ENCODE peak calls at places on chromosome 22, in four cellular contexts. W is fibroblast of mammary gland, L is breast epithelium, T is fibroblast of lung. Z is an unnamed sample.

GRCh38 chr22:36807627-36808026 is 9.2 kb downstream of the PVALB start:
- DNase-seq in W (no peak), T (no peak), L (no peak), Z (no peak)

GRCh38 chr22:23220485-23221350 is 40.4 kb downstream of the BCR start:
- DNase-seq in L (no peak), W (peak; percentile 73), T (peak; percentile 50), Z (no peak)

GRCh38 chr22:19797086-19797485 is 36.5 kb downstream of the TBX1 start:
- DNase-seq in T (no peak), W (no peak), L (no peak), Z (no peak)

GRCh38 chr22:20079745-20080444 is at the start of gene DGCR8:
- DNase-seq in T (peak; percentile 94), W (peak; percentile 92), L (peak; percentile 90), Z (peak; percentile 91)

GRCh38 chr22:22710719-22711531 is 66.5 kb downstream of the GGTLC2 start:
- DNase-seq in W (peak; percentile 67), T (no peak), L (peak; percentile 27), Z (peak; percentile 76)

GRCh38 chr22:36921309-36922096 is 8.1 kb downstream of the CSF2RB start:
- DNase-seq in W (no peak), T (no peak), L (no peak), Z (no peak)

GRCh38 chr22:36246718-36247117 is 6.2 kb upstream of the APOL1 start:
- DNase-seq in W (no peak), T (no peak), L (no peak), Z (no peak)

GRCh38 chr22:26364066-26365015 is 64.7 kb upstream of the ASPHD2 start:
- DNase-seq in L (peak; percentile 24), T (peak; percentile 78), W (peak; percentile 77), Z (peak; percentile 70)

GRCh38 chr22:27170491-27170890 is 513.1 kb downstream of the MIAT start:
- DNase-seq in W (peak; percentile 94), T (peak; percentile 11), L (no peak), Z (no peak)

GRCh38 chr22:36734171-36735058 is 30.9 kb upstream of the CACNG2 start:
- DNase-seq in W (peak; percentile 54), L (no peak), T (peak; percentile 21), Z (no peak)

GRCh38 chr22:40533712-40534378 is 102.7 kb downstream of the MRTFA start:
- DNase-seq in T (peak; percentile 72), W (peak; percentile 85), L (no peak), Z (no peak)

GRCh38 chr22:21947040-21948014 is 5.3 kb downstream of the PPM1F start:
- DNase-seq in T (peak; percentile 61), L (no peak), W (peak; percentile 63), Z (peak; percentile 48)

GRCh38 chr22:22943521-22944267 is 56.1 kb downstream of the IGLL5 start:
- DNase-seq in L (no peak), T (no peak), W (no peak), Z (peak; percentile 3)

GRCh38 chr22:39518996-39519680 is 1.2 kb upstream of the ATF4 start:
- DNase-seq in L (no peak), W (peak; percentile 57), T (peak; percentile 46), Z (no peak)

GRCh38 chr22:19848298-19849224 is 6.1 kb downstream of the GNB1L start:
- DNase-seq in T (no peak), L (peak; percentile 66), W (peak; percentile 34), Z (no peak)

GRCh38 chr22:27377901-27378300 is 423.7 kb downstream of the MN1 start:
- DNase-seq in L (no peak), W (no peak), T (no peak), Z (no peak)

GRCh38 chr22:25759825-25760231 is 17.8 kb downstream of the MYO18B start:
- DNase-seq in L (no peak), T (peak; percentile 95), W (peak; percentile 98), Z (no peak)

GRCh38 chr22:23837496-23837859 is 1.3 kb downstream of the DERL3 start:
- DNase-seq in L (no peak), T (no peak), W (no peak), Z (no peak)

DNA sequence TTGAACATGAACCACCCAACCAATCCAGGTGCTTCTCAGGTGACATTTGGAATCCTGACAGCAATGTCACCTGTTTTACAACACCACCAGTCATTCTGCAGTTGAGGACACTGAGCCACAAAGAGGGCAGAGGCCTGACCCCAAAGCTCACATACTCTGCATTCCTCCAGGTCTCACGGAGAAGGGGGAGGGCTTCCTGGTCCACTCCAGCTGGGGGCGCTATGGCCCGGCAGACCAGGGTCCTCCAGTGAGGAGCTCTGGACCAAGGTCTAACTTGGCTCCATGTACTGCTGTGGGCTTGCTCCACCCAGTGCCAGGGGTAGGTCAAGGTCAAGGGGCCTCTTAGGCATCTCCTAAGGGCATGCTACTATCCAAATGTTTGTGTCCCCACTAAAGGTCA is 1.5 kb upstream of the PNPLA3 start:
- DNase-seq in W (no peak), T (no peak), L (no peak), Z (no peak)
- TF ChIP-seq CTCF in W (no peak), T (no peak), L (no peak), Z (peak; percentile 18)

DNA sequence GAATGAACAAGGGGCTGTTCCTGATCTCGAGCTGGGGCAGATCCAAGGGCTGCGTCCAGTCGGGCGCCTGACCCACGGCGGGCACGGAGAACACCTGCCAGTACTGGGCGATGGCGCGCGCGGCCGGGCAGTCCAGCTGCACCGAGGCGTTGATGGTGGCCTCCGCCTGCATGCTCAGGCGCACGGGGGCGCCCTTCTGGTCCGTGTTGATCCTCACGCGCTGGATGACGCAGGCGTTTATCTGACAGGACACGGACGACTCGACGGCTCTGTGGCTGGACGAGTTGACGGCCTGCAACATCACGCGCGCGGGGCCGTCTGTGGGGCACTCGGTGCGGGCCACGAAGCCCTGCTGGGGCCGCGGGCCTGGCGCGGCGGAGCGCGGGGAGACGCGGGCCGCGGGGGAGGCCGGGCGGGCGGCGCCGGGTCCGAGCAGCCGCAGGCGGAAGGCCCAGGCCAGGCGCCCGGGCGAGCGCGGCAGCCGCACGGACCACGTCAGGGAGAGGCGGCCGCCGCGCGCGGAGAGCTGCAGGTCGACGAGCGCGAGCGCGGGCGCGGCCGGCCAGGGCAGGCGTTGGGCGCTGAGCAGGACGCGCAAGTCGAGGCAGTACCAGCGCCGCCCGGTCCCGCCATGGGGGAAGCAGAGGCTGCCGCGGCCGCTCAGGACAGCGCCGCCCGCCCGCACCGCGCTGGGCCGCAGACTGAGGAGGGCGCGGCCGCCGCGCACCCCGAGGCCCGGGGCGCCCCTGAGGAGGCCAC is 515 bp downstream of the PKDREJ start:
- DNase-seq in L (no peak), W (peak; percentile 65), T (peak; percentile 60), Z (peak; percentile 69)
- TF ChIP-seq CTCF in L (no peak), W (no peak), T (no peak), Z (peak; percentile 20)

GRCh38 chr22:38097557-38098409 is 12.7 kb downstream of the BAIAP2L2 start:
- DNase-seq in T (peak; percentile 29), L (no peak), W (peak; percentile 19), Z (peak; percentile 72)
- TF ChIP-seq CTCF in T (peak; percentile 6), L (no peak), W (peak; percentile 42), Z (peak; percentile 75)

GRCh38 chr22:29727248-29727551 is 7.4 kb downstream of the CABP7 start:
- DNase-seq in L (no peak), T (peak; percentile 30), W (peak; percentile 49), Z (peak; percentile 62)
- TF ChIP-seq CTCF in L (no peak), T (peak; percentile 23), W (peak; percentile 44), Z (no peak)

DNA sequence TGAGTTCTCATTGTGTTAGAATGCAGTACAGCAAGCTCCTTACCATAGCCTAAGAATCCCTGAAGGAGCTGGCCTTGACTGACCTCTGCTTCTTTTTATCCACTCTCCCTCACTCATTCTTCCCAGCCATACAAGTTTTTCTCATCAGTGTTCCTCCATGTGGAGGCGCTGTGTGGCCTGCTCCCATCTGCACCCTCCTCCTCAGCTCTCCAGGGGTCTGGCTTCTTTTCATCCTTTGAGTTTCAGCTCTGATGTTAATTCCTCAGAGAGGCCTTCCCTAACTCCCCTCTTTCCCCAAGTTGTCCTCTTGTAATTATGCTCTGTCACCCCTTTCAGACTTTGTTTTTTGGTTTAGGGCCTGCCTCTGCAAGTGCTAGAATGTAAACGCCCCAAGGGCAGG is 144.8 kb downstream of the WNT7B start:
- DNase-seq in T (no peak), W (no peak), L (no peak), Z (no peak)
- TF ChIP-seq CTCF in T (no peak), W (peak; percentile 3), L (no peak), Z (no peak)

DNA sequence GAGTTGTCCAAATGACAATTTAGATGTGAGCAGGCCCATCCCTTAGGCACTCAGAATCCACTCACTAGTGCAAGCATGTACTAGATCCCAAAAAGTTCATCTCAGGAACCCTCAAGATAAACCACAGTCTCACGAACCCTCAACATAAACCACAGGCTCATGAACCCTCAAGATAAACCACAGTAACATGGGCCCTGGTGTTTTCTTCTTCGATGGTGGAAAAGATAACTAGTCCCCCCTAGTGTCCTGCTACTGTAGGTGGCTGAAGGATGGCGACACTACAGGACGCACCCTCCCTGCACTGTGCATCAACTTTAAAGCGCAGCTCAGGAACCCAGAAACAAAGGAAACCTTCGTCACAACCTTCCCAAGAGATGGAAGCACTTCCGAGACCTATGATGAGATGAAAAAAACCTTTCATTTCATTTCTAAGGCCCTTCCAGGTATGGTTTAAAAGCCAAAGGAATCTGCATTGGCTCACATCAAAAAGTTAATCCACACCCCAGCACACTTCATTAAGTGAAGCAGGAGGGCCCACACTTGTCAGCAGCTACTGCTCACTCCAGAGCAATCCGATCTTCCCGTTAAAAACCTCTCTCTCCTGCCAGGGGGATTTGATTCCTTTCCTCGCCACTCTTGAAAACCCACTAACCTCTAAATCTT is 2.4 kb downstream of the LARGE1 start:
- DNase-seq in T (peak; percentile 53), W (peak; percentile 23), L (no peak), Z (no peak)
- TF ChIP-seq CTCF in T (peak; percentile 36), W (peak; percentile 31), L (no peak), Z (no peak)

DNA sequence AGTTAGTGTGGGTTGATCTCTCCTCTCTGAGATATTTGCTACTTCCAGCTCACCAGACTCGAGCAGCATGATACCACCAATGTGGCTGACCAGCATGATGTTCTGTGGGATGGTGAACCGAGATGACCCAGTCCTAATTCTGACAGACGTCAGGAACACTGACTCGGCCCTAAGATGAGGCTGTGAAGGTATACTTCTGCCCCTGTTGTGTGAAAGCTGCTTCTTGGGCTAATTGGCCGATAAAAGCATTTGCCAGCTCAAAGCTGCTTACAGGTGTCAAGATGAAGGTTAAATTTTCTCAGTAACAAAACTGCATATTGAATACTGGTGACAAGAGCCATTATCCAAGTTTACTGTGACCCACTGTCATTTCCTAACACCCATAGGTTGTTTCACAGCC is 151.4 kb downstream of the BRD1 start:
- DNase-seq in T (no peak), W (no peak), L (no peak), Z (no peak)
- TF ChIP-seq CTCF in T (no peak), W (no peak), L (no peak), Z (no peak)

GRCh38 chr22:45084400-45084920 is 74.7 kb upstream of the PHF21B start:
- DNase-seq in L (no peak), W (no peak), T (no peak), Z (no peak)

GRCh38 chr22:45090364-45090960 is 73.3 kb upstream of the NUP50 start:
- DNase-seq in L (no peak), T (peak; percentile 22), W (no peak), Z (no peak)

GRCh38 chr22:45091254-45091854 is 72.4 kb upstream of the NUP50 start:
- DNase-seq in W (no peak), L (no peak), T (no peak), Z (no peak)

GRCh38 chr22:45083659-45084305 is 74.0 kb upstream of the PHF21B start:
- DNase-seq in L (no peak), T (peak; percentile 43), W (peak; percentile 89), Z (no peak)

GRCh38 chr22:45087802-45088201 is 75.9 kb upstream of the NUP50 start:
- DNase-seq in T (no peak), W (no peak), L (no peak), Z (no peak)
- TF ChIP-seq CTCF in T (no peak), W (no peak), L (no peak), Z (no peak)

GRCh38 chr22:31749636-31750364 is at the start of gene PRR14L:
- DNase-seq in L (peak; percentile 97), T (peak; percentile 92), W (peak; percentile 90), Z (peak; percentile 98)
- TF ChIP-seq CTCF in L (no peak), T (no peak), W (no peak), Z (no peak)

Z was measured in endothelial cell.